ENCODE peak calls at places on chromosome 3, in seven cellular contexts. T is mesendoderm, D is neuronal stem cell, W is IMR-90, U is H1, M is H9, P is trophoblast cell. J is an unnamed sample.

GRCh38 chr3:195247086-195247862 is 23.7 kb downstream of the XXYLT1 start:
- DNase-seq in T (no peak), D (no peak), W (no peak), U (no peak), M (no peak), P (no peak), J (no peak)

GRCh38 chr3:179355996-179356395 is 8.5 kb downstream of the MFN1 start:
- DNase-seq in T (no peak), D (no peak), W (no peak), U (no peak), M (no peak), P (no peak), J (no peak)

GRCh38 chr3:45654344-45654934 is 34.8 kb upstream of the SACM1L start:
- DNase-seq in T (no peak), D (no peak), W (no peak), U (no peak), M (no peak), P (peak), J (no peak)

GRCh38 chr3:37702478-37703154 is 159.1 kb upstream of the CTDSPL start:
- DNase-seq in T (no peak), D (no peak), W (no peak), U (no peak), M (no peak), P (no peak), J (no peak)

GRCh38 chr3:184117649-184118048 is 17.5 kb upstream of the EIF2B5 start:
- DNase-seq in T (no peak), D (no peak), W (no peak), U (no peak), M (no peak), P (no peak), J (no peak)

GRCh38 chr3:124107491-124107890 is 115.6 kb upstream of the ROPN1 start:
- DNase-seq in T (no peak), D (no peak), W (no peak), U (no peak), M (no peak), P (no peak), J (no peak)

GRCh38 chr3:122577409-122578028 is at the start of gene PARP15:
- DNase-seq in T (peak), D (no peak), W (no peak), U (peak), M (peak), P (no peak), J (peak)

GRCh38 chr3:44033123-44033522 is 208.6 kb upstream of the TOPAZ1 start:
- DNase-seq in T (no peak), D (no peak), W (no peak), U (no peak), M (no peak), P (no peak), J (no peak)

GRCh38 chr3:4856564-4856963 is 122.7 kb upstream of the BHLHE40 start:
- DNase-seq in T (no peak), D (no peak), W (no peak), U (no peak), M (no peak), P (peak), J (no peak)

GRCh38 chr3:38164966-38165721 is at the start of gene OXSR1:
- DNase-seq in T (peak), D (peak), W (peak), U (peak), M (peak), P (peak), J (peak)

GRCh38 chr3:120172070-120172469 is 77.8 kb upstream of the GSK3B start:
- DNase-seq in T (no peak), D (no peak), W (peak), U (no peak), M (no peak), P (no peak), J (no peak)

GRCh38 chr3:45330500-45331295 is 57.7 kb upstream of the LARS2 start:
- DNase-seq in T (no peak), D (no peak), W (no peak), U (no peak), M (no peak), P (no peak), J (no peak)

GRCh38 chr3:195182470-195182795 is 88.5 kb downstream of the XXYLT1 start:
- DNase-seq in T (peak), D (no peak), W (peak), U (no peak), M (no peak), P (no peak), J (peak)

GRCh38 chr3:56989434-56990294 is 70.8 kb upstream of the SPATA12 start:
- DNase-seq in T (no peak), D (no peak), W (no peak), U (no peak), M (no peak), P (no peak), J (no peak)

GRCh38 chr3:68025189-68025588 is 370.8 kb upstream of the SUCLG2 start:
- DNase-seq in T (no peak), D (no peak), W (no peak), U (no peak), M (no peak), P (no peak), J (no peak)

DNA sequence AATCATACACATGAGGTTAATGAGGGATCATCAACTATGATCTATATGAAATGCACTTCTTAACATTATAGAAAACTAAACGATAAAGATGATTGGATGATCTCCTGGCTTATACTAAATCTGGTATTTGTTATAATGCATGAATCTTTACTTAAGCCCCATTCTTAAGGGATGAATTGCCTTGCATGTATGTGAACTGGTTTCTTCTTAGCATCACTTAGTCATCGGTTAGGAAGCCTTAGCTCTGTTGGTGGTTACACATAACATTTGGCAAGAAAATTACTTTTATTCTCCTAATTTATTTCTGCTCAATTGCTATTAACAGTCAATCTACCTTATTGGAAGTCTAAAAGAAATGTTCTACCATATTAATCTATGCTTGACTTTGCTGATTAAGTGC is 355.9 kb downstream of the ZPLD1 start:
- DNase-seq in T (no peak), D (no peak), W (peak), U (no peak), M (no peak), P (peak), J (no peak)
- H4K8ac ChIP-seq in T (no peak), D (no peak), W (no peak), U (no peak), M (no peak), P (no peak), J (no peak)

DNA sequence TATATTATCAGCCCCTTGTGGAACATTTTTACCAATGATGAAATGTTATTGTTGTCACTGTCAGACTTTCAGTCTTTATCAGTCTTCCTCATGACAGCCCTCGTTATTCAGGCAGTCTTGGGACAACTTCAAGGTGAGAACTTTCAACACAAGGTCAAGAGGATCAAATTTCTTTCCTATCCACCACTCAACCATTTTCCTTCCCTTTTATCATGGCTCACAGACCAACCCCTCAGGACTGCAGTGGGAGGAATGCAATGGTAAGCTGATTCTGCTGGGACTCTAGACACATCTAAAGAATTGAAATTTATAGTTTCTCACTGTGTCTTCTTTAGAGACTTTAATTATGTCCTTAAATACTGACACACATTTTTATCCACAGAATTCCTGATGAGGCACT is 107.0 kb upstream of the LSAMP start:
- DNase-seq in T (no peak), D (no peak), W (no peak), U (no peak), M (no peak), P (no peak), J (no peak)
- H4K8ac ChIP-seq in T (no peak), D (no peak), W (no peak), U (no peak), M (no peak), P (no peak), J (no peak)

GRCh38 chr3:13199006-13199776 is 126.0 kb upstream of the IQSEC1 start:
- DNase-seq in T (no peak), D (no peak), W (no peak), U (no peak), M (no peak), P (no peak), J (no peak)

GRCh38 chr3:13199899-13200451 is 126.7 kb upstream of the IQSEC1 start:
- DNase-seq in T (no peak), D (no peak), W (no peak), U (no peak), M (no peak), P (no peak), J (no peak)

GRCh38 chr3:13197795-13198194 is 124.6 kb upstream of the IQSEC1 start:
- DNase-seq in T (no peak), D (no peak), W (no peak), U (no peak), M (no peak), P (no peak), J (no peak)

GRCh38 chr3:13197281-13197680 is 124.1 kb upstream of the IQSEC1 start:
- DNase-seq in T (no peak), D (no peak), W (no peak), U (no peak), M (no peak), P (no peak), J (no peak)

DNA sequence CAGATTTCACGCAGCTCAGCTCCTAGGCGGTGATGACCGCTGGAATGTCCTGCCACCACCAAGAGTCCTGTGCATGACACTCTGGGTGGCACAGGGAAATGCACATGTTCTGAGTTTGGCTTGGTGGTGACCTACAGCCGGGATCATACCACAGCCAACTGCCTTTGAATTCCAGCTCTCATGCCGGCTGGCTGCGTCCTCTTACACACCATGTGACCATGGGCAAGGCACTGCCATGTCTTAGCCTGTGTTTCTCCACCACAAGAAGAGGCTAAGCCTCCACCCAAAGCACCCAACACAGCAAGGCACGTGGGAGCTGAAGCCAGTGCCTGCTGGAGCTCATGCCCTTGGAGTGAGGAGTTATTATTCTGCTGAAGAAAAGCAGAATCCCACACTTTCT is 125.3 kb upstream of the IQSEC1 start:
- DNase-seq in T (no peak), D (no peak), W (no peak), U (no peak), M (no peak), P (no peak), J (no peak)
- H4K8ac ChIP-seq in T (no peak), D (peak), W (no peak), U (peak), M (no peak), P (no peak), J (no peak)

DNA sequence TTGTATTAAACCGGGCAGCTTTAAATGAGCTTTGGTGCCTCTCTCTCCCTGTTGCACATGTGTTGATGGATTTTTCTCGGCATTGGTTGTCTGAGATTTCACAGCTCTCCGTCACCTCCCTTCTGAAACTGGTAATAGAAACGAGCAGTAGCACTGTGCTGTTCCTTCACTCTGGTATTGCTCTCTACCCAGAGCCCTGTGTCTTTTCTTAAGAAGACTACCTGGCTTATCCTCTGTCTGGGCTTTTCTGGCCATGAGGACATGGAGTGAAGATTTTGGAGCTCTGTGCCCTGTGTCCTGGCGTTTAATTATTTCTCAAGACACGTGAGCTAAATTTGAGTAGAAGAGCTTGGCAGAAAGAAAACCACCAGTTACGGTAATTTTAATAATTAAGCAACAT is 209.6 kb upstream of the EIF1B start:
- DNase-seq in T (no peak), D (no peak), W (no peak), U (no peak), M (no peak), P (no peak), J (no peak)
- H4K8ac ChIP-seq in T (no peak), D (no peak), W (no peak), U (no peak), M (no peak), P (no peak), J (no peak)

GRCh38 chr3:160464971-160465370 is 15.4 kb upstream of the TRIM59 start:
- DNase-seq in T (no peak), D (no peak), W (no peak), U (no peak), M (no peak), P (no peak), J (no peak)
- H4K8ac ChIP-seq in T (no peak), D (no peak), W (no peak), U (no peak), M (no peak), P (no peak), J (no peak)

DNA sequence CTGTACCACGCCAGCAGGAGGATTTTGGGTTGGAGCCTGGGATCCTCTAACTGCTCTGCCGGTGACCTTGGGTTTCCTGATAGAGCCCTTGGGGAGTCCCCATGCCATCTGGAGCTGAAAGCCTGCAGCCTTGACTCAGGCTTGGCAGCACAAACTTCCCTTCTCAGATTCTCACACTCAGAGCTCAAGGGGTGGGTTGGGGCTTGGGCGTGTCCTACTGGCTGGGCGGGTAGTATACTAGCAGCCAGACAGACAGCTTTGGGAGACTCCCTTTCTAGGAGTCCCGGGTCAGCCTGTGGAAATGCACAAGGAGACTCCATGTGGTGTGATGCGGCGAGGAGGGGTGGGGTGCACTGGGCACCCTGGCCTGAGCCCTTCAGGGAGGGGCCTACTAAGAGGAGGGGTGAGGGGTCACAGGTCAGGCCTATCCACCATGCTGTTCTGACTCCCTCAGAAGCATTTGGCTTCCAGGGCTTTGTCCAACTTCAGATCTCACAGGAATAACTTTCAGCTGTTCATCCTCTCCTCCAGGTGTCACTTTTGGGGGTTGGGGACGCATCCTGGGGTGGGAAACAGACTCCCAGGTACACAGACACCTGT is 21.6 kb upstream of the PLXNA1 start:
- DNase-seq in T (no peak), D (no peak), W (peak), U (no peak), M (no peak), P (peak), J (peak)
- H4K8ac ChIP-seq in T (no peak), D (no peak), W (no peak), U (no peak), M (no peak), P (no peak), J (peak)

DNA sequence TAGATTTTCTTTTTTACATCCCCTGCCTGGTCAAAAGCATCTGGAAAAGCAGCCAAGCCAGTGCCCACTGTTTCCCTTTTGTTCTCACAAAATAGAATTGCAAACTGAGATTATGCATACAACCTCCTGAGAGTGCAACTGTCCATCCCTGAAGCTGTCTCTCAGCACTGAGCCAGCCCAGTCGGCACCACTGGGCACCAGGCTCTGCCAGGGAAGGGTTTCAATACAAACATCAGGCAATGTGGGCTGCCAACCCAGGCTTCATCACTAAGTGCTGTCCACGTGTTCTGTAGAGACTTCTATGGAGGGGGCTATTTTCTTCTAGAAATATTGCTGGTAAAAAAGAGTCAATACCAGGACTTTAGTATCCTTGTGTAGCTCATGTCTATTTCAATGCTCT is 356.3 kb upstream of the TBL1XR1 start:
- DNase-seq in T (no peak), D (no peak), W (no peak), U (no peak), M (no peak), P (no peak), J (no peak)
- H4K8ac ChIP-seq in T (no peak), D (no peak), W (no peak), U (no peak), M (no peak), P (no peak), J (no peak)

DNA sequence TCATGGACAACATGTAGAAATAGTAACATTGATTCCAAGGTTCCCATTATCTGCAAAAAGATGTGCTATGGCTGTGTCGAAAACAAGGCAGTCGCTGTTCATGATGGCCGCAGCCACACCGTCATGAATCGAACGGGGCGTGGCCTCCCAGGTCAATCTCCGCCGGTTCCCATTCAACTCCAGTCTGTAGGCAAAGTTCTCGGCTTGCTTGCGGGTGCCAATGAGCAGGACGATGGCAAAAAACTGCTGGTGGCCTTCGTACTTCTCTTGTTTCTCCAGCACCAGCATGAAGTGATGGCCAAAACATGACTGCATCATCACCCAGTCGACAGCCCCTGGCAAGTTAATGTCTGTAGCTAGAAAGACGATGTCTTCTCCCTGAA is 20.8 kb downstream of the SIAH2 start:
- DNase-seq in T (no peak), D (no peak), W (no peak), U (no peak), M (no peak), P (no peak), J (no peak)
- H4K8ac ChIP-seq in T (no peak), D (no peak), W (no peak), U (no peak), M (no peak), P (no peak), J (no peak)

DNA sequence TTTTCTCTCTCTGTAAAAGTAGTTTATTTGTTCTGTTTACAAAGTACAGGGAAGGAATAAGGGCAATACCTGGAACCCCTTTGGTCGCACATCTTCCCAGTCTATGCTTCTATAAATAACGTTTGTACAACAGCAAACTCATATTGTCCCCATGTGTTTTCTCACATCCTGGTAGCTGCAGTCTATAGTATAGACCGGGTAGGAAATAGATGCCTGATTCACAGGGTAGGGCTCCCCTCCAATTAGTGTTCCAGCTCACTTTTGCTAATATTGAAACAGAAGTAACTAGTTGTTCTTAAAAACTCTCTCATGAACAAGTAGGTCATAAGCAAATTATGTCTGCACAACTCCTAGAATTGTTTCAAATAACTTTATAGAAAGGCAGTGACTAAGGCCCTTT is 17.7 kb downstream of the ATG7 start:
- DNase-seq in T (no peak), D (no peak), W (no peak), U (no peak), M (no peak), P (no peak), J (peak)
- H4K8ac ChIP-seq in T (no peak), D (no peak), W (peak), U (no peak), M (no peak), P (no peak), J (no peak)

DNA sequence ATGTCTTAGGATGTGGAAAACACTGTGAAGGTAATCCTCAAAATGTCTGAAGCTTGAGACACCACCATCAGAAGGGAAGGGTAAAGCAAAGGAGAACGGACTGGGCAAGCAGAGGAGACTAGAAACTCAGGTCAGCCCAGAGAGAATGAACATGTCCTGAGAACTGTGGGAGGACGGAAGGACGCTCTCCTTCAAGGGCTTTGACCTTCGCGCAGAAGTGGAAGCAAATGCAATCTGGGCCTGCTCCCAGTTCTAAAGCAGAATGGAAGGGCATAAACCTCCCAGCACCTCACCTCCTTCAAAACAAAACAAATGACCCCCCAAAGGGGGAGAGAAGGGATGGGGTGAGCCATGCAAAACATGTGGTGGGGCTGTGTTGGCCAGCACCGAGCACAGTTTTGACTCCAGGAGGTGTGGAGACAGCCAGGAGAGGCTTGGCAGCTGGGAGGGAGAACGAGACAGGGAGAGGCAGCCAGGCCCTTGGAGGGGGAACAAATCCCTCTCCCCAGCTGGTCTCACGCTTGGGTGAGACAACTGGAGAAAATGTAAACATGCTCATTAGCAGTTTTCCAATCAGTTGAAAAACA is 222.4 kb upstream of the WNT5A start:
- DNase-seq in T (peak), D (no peak), W (no peak), U (no peak), M (no peak), P (no peak), J (no peak)
- H4K8ac ChIP-seq in T (no peak), D (no peak), W (no peak), U (no peak), M (no peak), P (peak), J (no peak)